ENCODE peak calls at places on chromosome 9, in seven cellular contexts. S, M, P, K, F, B and W are unnamed samples.
A peak's percentile ranks its signal among the peaks of the same experiment; 100 is the strongest.

GRCh38 chr9:126000731-126001580 is 253.8 kb downstream of the PBX3 start:
- DNase-seq in S (no peak), M (no peak), P (no peak), K (peak; percentile 33), F (no peak), B (no peak), W (no peak)

GRCh38 chr9:90141723-90142122 is 500.9 kb downstream of the DIRAS2 start:
- DNase-seq in S (peak; percentile 48), M (peak; percentile 38), P (peak; percentile 77), K (peak; percentile 49), F (peak; percentile 52), B (no peak), W (no peak)

GRCh38 chr9:114051706-114052105 is 26.4 kb downstream of the AMBP start:
- DNase-seq in S (no peak), M (no peak), P (no peak), K (no peak), F (no peak), B (no peak), W (no peak)

GRCh38 chr9:134375011-134375390 is 48.7 kb downstream of the RXRA start:
- DNase-seq in S (no peak), M (no peak), P (no peak), K (no peak), F (peak; percentile 28), B (no peak), W (no peak)

GRCh38 chr9:100322954-100323536 is 29.7 kb downstream of the TEX10 start:
- DNase-seq in S (peak; percentile 55), M (peak; percentile 45), P (peak; percentile 73), K (peak; percentile 27), F (peak; percentile 60), B (peak; percentile 22), W (peak; percentile 23)

GRCh38 chr9:69044226-69045219 is 9.0 kb downstream of the FXN start:
- DNase-seq in S (no peak), M (peak; percentile 26), P (no peak), K (peak; percentile 50), F (peak; percentile 65), B (peak; percentile 46), W (no peak)

GRCh38 chr9:132944294-132945185 is at the start of gene TSC1:
- DNase-seq in S (peak; percentile 97), M (peak; percentile 98), P (peak; percentile 98), K (peak; percentile 97), F (peak; percentile 97), B (peak; percentile 97), W (peak; percentile 97)

GRCh38 chr9:18489861-18490260 is 15.9 kb downstream of the ADAMTSL1 start:
- DNase-seq in S (no peak), M (no peak), P (no peak), K (no peak), F (peak; percentile 50), B (no peak), W (no peak)

GRCh38 chr9:84187090-84187489 is 153.5 kb downstream of the SLC28A3 start:
- DNase-seq in S (no peak), M (no peak), P (no peak), K (no peak), F (no peak), B (no peak), W (no peak)

GRCh38 chr9:92770005-92770995 is 5.7 kb upstream of the BICD2 start:
- DNase-seq in S (peak; percentile 56), M (no peak), P (no peak), K (no peak), F (no peak), B (no peak), W (no peak)

GRCh38 chr9:86926130-86926529 is 21.2 kb downstream of the GAS1 start:
- DNase-seq in S (no peak), M (no peak), P (no peak), K (no peak), F (no peak), B (no peak), W (no peak)

GRCh38 chr9:89418112-89418872 is 79.6 kb downstream of the SEMA4D start:
- DNase-seq in S (no peak), M (no peak), P (no peak), K (no peak), F (no peak), B (no peak), W (no peak)

GRCh38 chr9:117034862-117035261 is 347.8 kb downstream of the TRIM32 start:
- DNase-seq in S (no peak), M (peak; percentile 79), P (peak; percentile 68), K (no peak), F (no peak), B (peak; percentile 10), W (peak; percentile 56)

GRCh38 chr9:37565661-37566618 is 10.2 kb downstream of the FBXO10 start:
- DNase-seq in S (peak; percentile 67), M (no peak), P (peak; percentile 68), K (no peak), F (no peak), B (no peak), W (no peak)

DNA sequence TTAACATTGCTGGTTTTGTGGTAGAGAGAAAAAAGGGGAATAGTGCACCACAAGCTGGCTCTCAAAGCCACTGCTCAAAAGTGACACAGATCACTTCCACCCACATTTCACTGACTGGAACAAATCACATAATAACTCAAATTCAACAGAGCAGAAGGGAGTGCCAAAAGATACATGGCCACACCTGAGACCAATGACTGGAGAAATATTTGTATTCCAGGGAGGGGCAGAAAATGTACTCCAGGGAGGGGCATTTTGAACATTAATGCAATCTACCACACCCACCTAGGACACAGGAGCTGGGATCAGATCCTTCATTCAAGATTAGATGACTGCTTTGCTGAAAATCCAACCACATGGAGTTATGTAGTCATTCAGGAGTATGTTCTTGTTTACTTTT is 44.8 kb upstream of the ALDOB start:
- DNase-seq in S (no peak), M (no peak), P (no peak), K (no peak), F (no peak), B (no peak), W (no peak)
- H3K4me3 ChIP-seq in S (no peak overlapping the region), M (no peak overlapping the region), P (no peak overlapping the region), K (no peak overlapping the region), F (no peak overlapping the region), B (no peak overlapping the region), W (no peak overlapping the region)

GRCh38 chr9:78406146-78406545 is 109.2 kb downstream of the PSAT1 start:
- DNase-seq in S (no peak), M (no peak), P (no peak), K (no peak), F (no peak), B (no peak), W (no peak)
- H3K27ac ChIP-seq in S (no peak overlapping the region), M (no peak overlapping the region), P (no peak overlapping the region), K (no peak overlapping the region), F (no peak overlapping the region), B (no peak overlapping the region), W (no peak overlapping the region)

DNA sequence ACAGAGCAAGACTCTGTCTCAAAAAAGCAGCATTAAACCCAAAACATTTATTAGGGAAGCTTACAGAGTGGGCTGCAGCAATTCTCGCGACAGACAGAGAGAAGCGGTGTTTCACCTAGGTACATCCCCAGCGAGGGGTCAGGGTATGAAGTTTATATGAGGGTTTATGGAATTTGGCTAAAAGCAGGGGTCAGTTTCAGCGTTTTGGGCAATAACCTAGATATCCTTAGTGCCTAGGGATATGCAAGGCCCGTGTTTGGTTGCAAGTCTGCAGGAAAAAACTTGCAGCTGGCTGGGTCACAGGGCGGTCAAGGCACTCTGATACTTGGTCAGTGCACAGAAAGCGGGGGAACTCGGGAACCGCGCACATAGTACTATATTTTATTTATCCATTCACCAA is 649 bp upstream of the GLE1 start:
- DNase-seq in S (no peak), M (peak; percentile 18), P (no peak), K (peak; percentile 49), F (peak; percentile 36), B (peak; percentile 37), W (no peak)
- H2AFZ ChIP-seq in S (peak overlapping the region; percentile 45), M (peak overlapping the region; percentile 79), P (no peak overlapping the region), K (peak overlapping the region; percentile 90), F (no peak overlapping the region), B (peak overlapping the region; percentile 93), W (peak overlapping the region; percentile 93)

DNA sequence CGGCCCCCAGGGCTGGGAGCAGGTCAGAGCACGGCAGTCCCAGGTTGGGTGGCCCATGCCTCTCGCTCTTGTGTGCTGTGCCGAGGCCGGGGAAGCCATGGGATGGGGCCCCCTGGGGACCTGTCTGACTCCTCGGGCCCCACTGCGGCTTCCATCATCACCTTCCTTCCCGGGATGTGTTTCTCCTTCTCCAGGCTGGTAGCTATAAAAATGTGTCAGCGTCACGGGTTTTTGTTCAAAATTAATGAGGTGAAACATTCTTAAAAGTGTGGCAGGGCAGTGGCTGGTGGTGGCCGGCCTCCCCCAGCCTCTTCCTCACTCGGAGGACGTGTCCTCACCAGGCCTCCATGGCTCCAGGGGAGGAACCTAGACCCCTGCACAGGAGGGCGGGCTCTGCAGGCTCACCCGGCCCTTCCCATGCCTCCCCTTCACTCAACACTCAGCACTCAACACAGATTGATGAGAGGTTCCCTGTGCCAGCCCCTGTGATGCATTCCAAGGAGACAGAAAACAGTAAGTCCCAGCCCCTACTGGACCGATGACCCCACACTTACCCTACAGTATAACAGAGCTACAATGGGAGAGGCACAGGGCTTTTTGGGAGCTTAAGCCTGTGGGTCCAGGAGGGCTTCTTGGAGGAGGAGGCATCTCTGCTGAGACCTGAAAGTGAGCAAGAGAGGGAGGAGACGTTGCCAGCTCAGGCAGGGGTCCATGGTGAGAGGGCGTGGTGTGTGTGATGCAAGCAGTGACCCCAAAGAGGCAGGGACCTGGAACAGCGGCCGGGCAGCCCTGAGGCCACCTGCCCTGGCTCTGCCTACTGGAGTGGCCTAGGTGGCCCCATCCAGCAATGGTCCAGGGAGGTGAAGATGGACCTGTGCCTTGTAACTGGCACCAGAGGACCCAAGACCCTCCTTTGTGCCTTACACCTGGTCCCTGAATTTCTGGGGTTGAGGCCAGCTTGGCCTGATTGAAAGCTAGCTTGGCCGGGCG is 43.1 kb downstream of the PTGES start:
- DNase-seq in S (no peak), M (no peak), P (no peak), K (no peak), F (no peak), B (no peak), W (no peak)
- H3K4me3 ChIP-seq in S (no peak overlapping the region), M (no peak overlapping the region), P (no peak overlapping the region), K (no peak overlapping the region), F (no peak overlapping the region), B (no peak overlapping the region), W (no peak overlapping the region)

GRCh38 chr9:120893585-120893857 is 16.5 kb upstream of the PHF19 start:
- DNase-seq in S (peak; percentile 61), M (no peak), P (peak; percentile 64), K (no peak), F (peak; percentile 68), B (no peak), W (no peak)

GRCh38 chr9:120892177-120892747 is 15.3 kb upstream of the PHF19 start:
- DNase-seq in S (no peak), M (no peak), P (no peak), K (no peak), F (no peak), B (no peak), W (no peak)

GRCh38 chr9:120893917-120894316 is 16.9 kb upstream of the PHF19 start:
- DNase-seq in S (no peak), M (no peak), P (no peak), K (no peak), F (no peak), B (no peak), W (no peak)

GRCh38 chr9:120892748-120893584 is 16.0 kb upstream of the PHF19 start:
- DNase-seq in S (peak; percentile 97), M (no peak), P (peak; percentile 88), K (no peak), F (peak; percentile 75), B (no peak), W (no peak)

GRCh38 chr9:120894404-120895226 is 17.6 kb upstream of the PHF19 start:
- DNase-seq in S (no peak), M (peak; percentile 63), P (no peak), K (no peak), F (peak; percentile 48), B (no peak), W (no peak)
- H3K27ac ChIP-seq in S (peak overlapping the region; percentile 98), M (no peak overlapping the region), P (no peak overlapping the region), K (no peak overlapping the region), F (no peak overlapping the region), B (no peak overlapping the region), W (no peak overlapping the region)